ENCODE peak calls at places on chromosomes 13 and 19, in five cellular contexts. One of them, this sample, is unnamed.

GRCh38 chr13:51557875-51558604 is 26.2 kb upstream of the WDFY2 start:
- DNase-seq in AG10803: peak
- DNase-seq in GM04503: peak
- DNase-seq in progenitor cell of endocrine pancreas: no peak
- DNase-seq in activated CD8-positive, alpha-beta memory T cell treated with anti-CD3 and anti-CD28 coated beads for 1 hour: no peak
- DNase-seq in this sample: peak

GRCh38 chr19:38786572-38787265 is 2.3 kb upstream of the LGALS7B start:
- DNase-seq in AG10803: no peak
- DNase-seq in GM04503: no peak
- DNase-seq in progenitor cell of endocrine pancreas: no peak
- DNase-seq in activated CD8-positive, alpha-beta memory T cell treated with anti-CD3 and anti-CD28 coated beads for 1 hour: no peak
- DNase-seq in this sample: no peak

GRCh38 chr13:74197686-74198085 is 63.5 kb upstream of the KLF12 start:
- DNase-seq in AG10803: no peak
- DNase-seq in GM04503: no peak
- DNase-seq in progenitor cell of endocrine pancreas: no peak
- DNase-seq in activated CD8-positive, alpha-beta memory T cell treated with anti-CD3 and anti-CD28 coated beads for 1 hour: no peak
- DNase-seq in this sample: no peak

GRCh38 chr13:42981853-42982252 is 10.2 kb downstream of the EPSTI1 start:
- DNase-seq in AG10803: no peak
- DNase-seq in GM04503: no peak
- DNase-seq in progenitor cell of endocrine pancreas: no peak
- DNase-seq in activated CD8-positive, alpha-beta memory T cell treated with anti-CD3 and anti-CD28 coated beads for 1 hour: no peak
- DNase-seq in this sample: no peak

GRCh38 chr19:4337906-4338440 is 654 bp downstream of the STAP2 start:
- DNase-seq in AG10803: peak
- DNase-seq in GM04503: no peak
- DNase-seq in progenitor cell of endocrine pancreas: no peak
- DNase-seq in activated CD8-positive, alpha-beta memory T cell treated with anti-CD3 and anti-CD28 coated beads for 1 hour: no peak
- DNase-seq in this sample: peak

GRCh38 chr13:44869167-44869566 is 120.1 kb downstream of the NUFIP1 start:
- DNase-seq in AG10803: no peak
- DNase-seq in GM04503: no peak
- DNase-seq in progenitor cell of endocrine pancreas: no peak
- DNase-seq in activated CD8-positive, alpha-beta memory T cell treated with anti-CD3 and anti-CD28 coated beads for 1 hour: no peak
- DNase-seq in this sample: no peak

GRCh38 chr13:20550799-20551198 is 16.2 kb upstream of the IFT88 start:
- DNase-seq in AG10803: peak
- DNase-seq in GM04503: no peak
- DNase-seq in progenitor cell of endocrine pancreas: no peak
- DNase-seq in activated CD8-positive, alpha-beta memory T cell treated with anti-CD3 and anti-CD28 coated beads for 1 hour: no peak
- DNase-seq in this sample: no peak

GRCh38 chr13:97005631-97006262 is 11.5 kb upstream of the OXGR1 start:
- DNase-seq in AG10803: peak
- DNase-seq in GM04503: peak
- DNase-seq in progenitor cell of endocrine pancreas: no peak
- DNase-seq in activated CD8-positive, alpha-beta memory T cell treated with anti-CD3 and anti-CD28 coated beads for 1 hour: no peak
- DNase-seq in this sample: peak

GRCh38 chr19:56958428-56958827 is 117.9 kb upstream of the PEG3 start:
- DNase-seq in AG10803: no peak
- DNase-seq in GM04503: no peak
- DNase-seq in progenitor cell of endocrine pancreas: no peak
- DNase-seq in activated CD8-positive, alpha-beta memory T cell treated with anti-CD3 and anti-CD28 coated beads for 1 hour: no peak
- DNase-seq in this sample: no peak

GRCh38 chr13:39144941-39145533 is 106.8 kb downstream of the NHLRC3 start:
- DNase-seq in AG10803: peak
- DNase-seq in GM04503: peak
- DNase-seq in progenitor cell of endocrine pancreas: peak
- DNase-seq in activated CD8-positive, alpha-beta memory T cell treated with anti-CD3 and anti-CD28 coated beads for 1 hour: no peak
- DNase-seq in this sample: peak

GRCh38 chr13:24741016-24741662 is 22.8 kb upstream of the RNF17 start:
- DNase-seq in AG10803: no peak
- DNase-seq in GM04503: no peak
- DNase-seq in progenitor cell of endocrine pancreas: no peak
- DNase-seq in activated CD8-positive, alpha-beta memory T cell treated with anti-CD3 and anti-CD28 coated beads for 1 hour: no peak
- DNase-seq in this sample: peak

GRCh38 chr19:10231624-10232228 is 595 bp upstream of the S1PR2 start:
- DNase-seq in AG10803: no peak
- DNase-seq in GM04503: no peak
- DNase-seq in progenitor cell of endocrine pancreas: no peak
- DNase-seq in activated CD8-positive, alpha-beta memory T cell treated with anti-CD3 and anti-CD28 coated beads for 1 hour: no peak
- DNase-seq in this sample: no peak

GRCh38 chr13:23352161-23352560 is 81.3 kb downstream of the SACS start:
- DNase-seq in AG10803: no peak
- DNase-seq in GM04503: no peak
- DNase-seq in progenitor cell of endocrine pancreas: no peak
- DNase-seq in activated CD8-positive, alpha-beta memory T cell treated with anti-CD3 and anti-CD28 coated beads for 1 hour: no peak
- DNase-seq in this sample: no peak

GRCh38 chr13:36275190-36276002 is 22.2 kb downstream of the CCDC169 start:
- DNase-seq in AG10803: peak
- DNase-seq in GM04503: no peak
- DNase-seq in progenitor cell of endocrine pancreas: no peak
- DNase-seq in activated CD8-positive, alpha-beta memory T cell treated with anti-CD3 and anti-CD28 coated beads for 1 hour: no peak
- DNase-seq in this sample: peak

GRCh38 chr19:33394723-33395560 is 21.4 kb downstream of the CEBPG start:
- DNase-seq in AG10803: peak
- DNase-seq in GM04503: no peak
- DNase-seq in progenitor cell of endocrine pancreas: no peak
- DNase-seq in activated CD8-positive, alpha-beta memory T cell treated with anti-CD3 and anti-CD28 coated beads for 1 hour: no peak
- DNase-seq in this sample: peak

GRCh38 chr13:95099541-95099940 is 201.7 kb downstream of the ABCC4 start:
- DNase-seq in AG10803: no peak
- DNase-seq in GM04503: no peak
- DNase-seq in progenitor cell of endocrine pancreas: no peak
- DNase-seq in activated CD8-positive, alpha-beta memory T cell treated with anti-CD3 and anti-CD28 coated beads for 1 hour: no peak
- DNase-seq in this sample: no peak